ENCODE peak calls at places on chromosomes 3 and 15, in four cellular contexts. H is amniotic stem cell, A is AG08395, E is Daoy. K is an unnamed sample.

GRCh38 chr3:76760336-76760735 is 279.6 kb upstream of the ROBO2 start:
- DNase-seq in H (no peak), E (no peak), A (no peak), K (no peak)

GRCh38 chr3:42655331-42655888 is 1.9 kb downstream of the ZBTB47 start:
- DNase-seq in H (no peak), E (peak; percentile 21), A (no peak), K (no peak)

GRCh38 chr3:50364573-50365079 is 5.3 kb upstream of the TMEM115 start:
- DNase-seq in H (no peak), A (peak; percentile 34), E (no peak), K (no peak)

GRCh38 chr3:17013050-17013449 is 128.3 kb downstream of the PLCL2 start:
- DNase-seq in E (peak; percentile 7), H (no peak), A (peak; percentile 7), K (no peak)

GRCh38 chr15:58641660-58642059 is 107.8 kb downstream of the ADAM10 start:
- DNase-seq in E (no peak), H (no peak), A (no peak), K (no peak)

GRCh38 chr15:55221090-55222011 is 24.6 kb upstream of the RSL24D1 start:
- DNase-seq in H (peak; percentile 73), E (peak; percentile 49), A (peak; percentile 83), K (no peak)

GRCh38 chr3:71486831-71487230 is 96.7 kb downstream of the FOXP1 start:
- DNase-seq in E (no peak), H (no peak), A (no peak), K (no peak)

GRCh38 chr3:28791713-28792255 is 443.2 kb upstream of the AZI2 start:
- DNase-seq in H (no peak), E (peak; percentile 19), A (no peak), K (no peak)

GRCh38 chr3:2783261-2783660 is 326.9 kb downstream of the IL5RA start:
- DNase-seq in A (no peak), E (no peak), H (no peak), K (no peak)